ENCODE peak calls at places on chromosomes 3 and 15, in nine cellular contexts. One of them, this sample, is unnamed.

GRCh38 chr15:93001881-93002280 is 87.1 kb downstream of the RGMA start:
- DNase-seq in tibial nerve: no peak
- DNase-seq in testis: no peak
- DNase-seq in body of pancreas: no peak
- DNase-seq in suprapubic skin: no peak
- DNase-seq in A549: no peak
- DNase-seq in sigmoid colon: no peak
- DNase-seq in heart left ventricle: no peak
- DNase-seq in IMR-90: no peak
- DNase-seq in this sample: no peak

GRCh38 chr3:146468234-146468931 is 978 bp downstream of the PLSCR2 start:
- DNase-seq in body of pancreas: no peak
- DNase-seq in testis: peak
- DNase-seq in heart left ventricle: no peak
- DNase-seq in suprapubic skin: no peak
- DNase-seq in A549: no peak
- DNase-seq in tibial nerve: peak
- DNase-seq in sigmoid colon: no peak
- DNase-seq in IMR-90: peak
- DNase-seq in this sample: no peak

GRCh38 chr3:121796970-121797369 is 37.9 kb downstream of the IQCB1 start:
- DNase-seq in heart left ventricle: no peak
- DNase-seq in body of pancreas: no peak
- DNase-seq in A549: no peak
- DNase-seq in suprapubic skin: no peak
- DNase-seq in IMR-90: no peak
- DNase-seq in tibial nerve: no peak
- DNase-seq in testis: no peak
- DNase-seq in sigmoid colon: no peak
- DNase-seq in this sample: no peak

GRCh38 chr3:178562869-178563232 is 26.6 kb downstream of the KCNMB2 start:
- DNase-seq in IMR-90: no peak
- DNase-seq in sigmoid colon: no peak
- DNase-seq in heart left ventricle: no peak
- DNase-seq in testis: no peak
- DNase-seq in A549: no peak
- DNase-seq in body of pancreas: no peak
- DNase-seq in tibial nerve: no peak
- DNase-seq in suprapubic skin: no peak
- DNase-seq in this sample: no peak

GRCh38 chr3:58564456-58565160 is 12.6 kb downstream of the FAM107A start:
- DNase-seq in heart left ventricle: no peak
- DNase-seq in testis: no peak
- DNase-seq in IMR-90: peak
- DNase-seq in sigmoid colon: no peak
- DNase-seq in A549: no peak
- DNase-seq in suprapubic skin: no peak
- DNase-seq in tibial nerve: no peak
- DNase-seq in body of pancreas: no peak
- DNase-seq in this sample: peak

GRCh38 chr3:124552224-124552623 is 178.0 kb upstream of the UMPS start:
- DNase-seq in IMR-90: peak
- DNase-seq in heart left ventricle: no peak
- DNase-seq in suprapubic skin: no peak
- DNase-seq in sigmoid colon: no peak
- DNase-seq in testis: no peak
- DNase-seq in tibial nerve: no peak
- DNase-seq in body of pancreas: peak
- DNase-seq in A549: peak
- DNase-seq in this sample: no peak

GRCh38 chr3:146968204-146968651 is 363.1 kb upstream of the PLSCR5 start:
- DNase-seq in body of pancreas: no peak
- DNase-seq in testis: no peak
- DNase-seq in IMR-90: peak
- DNase-seq in tibial nerve: no peak
- DNase-seq in heart left ventricle: no peak
- DNase-seq in A549: no peak
- DNase-seq in sigmoid colon: no peak
- DNase-seq in suprapubic skin: no peak
- DNase-seq in this sample: peak

GRCh38 chr15:39227001-39227400 is 353.9 kb upstream of the THBS1 start:
- DNase-seq in heart left ventricle: no peak
- DNase-seq in body of pancreas: no peak
- DNase-seq in testis: no peak
- DNase-seq in sigmoid colon: no peak
- DNase-seq in A549: no peak
- DNase-seq in IMR-90: no peak
- DNase-seq in suprapubic skin: no peak
- DNase-seq in tibial nerve: no peak
- DNase-seq in this sample: no peak

GRCh38 chr3:41075958-41076357 is 123.3 kb upstream of the CTNNB1 start:
- DNase-seq in testis: peak
- DNase-seq in body of pancreas: no peak
- DNase-seq in tibial nerve: peak
- DNase-seq in suprapubic skin: no peak
- DNase-seq in heart left ventricle: no peak
- DNase-seq in IMR-90: no peak
- DNase-seq in sigmoid colon: peak
- DNase-seq in A549: no peak
- DNase-seq in this sample: no peak

GRCh38 chr3:117726776-117727175 is 1017.2 kb downstream of the TUSC7 start:
- DNase-seq in heart left ventricle: no peak
- DNase-seq in tibial nerve: no peak
- DNase-seq in A549: no peak
- DNase-seq in IMR-90: no peak
- DNase-seq in testis: no peak
- DNase-seq in suprapubic skin: no peak
- DNase-seq in body of pancreas: no peak
- DNase-seq in sigmoid colon: no peak
- DNase-seq in this sample: no peak

GRCh38 chr15:99507016-99507731 is 58.6 kb upstream of the MEF2A start:
- DNase-seq in IMR-90: peak
- DNase-seq in testis: peak
- DNase-seq in A549: no peak
- DNase-seq in sigmoid colon: no peak
- DNase-seq in tibial nerve: no peak
- DNase-seq in body of pancreas: peak
- DNase-seq in suprapubic skin: no peak
- DNase-seq in heart left ventricle: peak
- DNase-seq in this sample: no peak

GRCh38 chr15:65416845-65417416 is 5.8 kb downstream of the IGDCC4 start:
- DNase-seq in suprapubic skin: no peak
- DNase-seq in IMR-90: peak
- DNase-seq in A549: no peak
- DNase-seq in heart left ventricle: no peak
- DNase-seq in testis: peak
- DNase-seq in body of pancreas: no peak
- DNase-seq in tibial nerve: no peak
- DNase-seq in sigmoid colon: peak
- DNase-seq in this sample: no peak

DNA sequence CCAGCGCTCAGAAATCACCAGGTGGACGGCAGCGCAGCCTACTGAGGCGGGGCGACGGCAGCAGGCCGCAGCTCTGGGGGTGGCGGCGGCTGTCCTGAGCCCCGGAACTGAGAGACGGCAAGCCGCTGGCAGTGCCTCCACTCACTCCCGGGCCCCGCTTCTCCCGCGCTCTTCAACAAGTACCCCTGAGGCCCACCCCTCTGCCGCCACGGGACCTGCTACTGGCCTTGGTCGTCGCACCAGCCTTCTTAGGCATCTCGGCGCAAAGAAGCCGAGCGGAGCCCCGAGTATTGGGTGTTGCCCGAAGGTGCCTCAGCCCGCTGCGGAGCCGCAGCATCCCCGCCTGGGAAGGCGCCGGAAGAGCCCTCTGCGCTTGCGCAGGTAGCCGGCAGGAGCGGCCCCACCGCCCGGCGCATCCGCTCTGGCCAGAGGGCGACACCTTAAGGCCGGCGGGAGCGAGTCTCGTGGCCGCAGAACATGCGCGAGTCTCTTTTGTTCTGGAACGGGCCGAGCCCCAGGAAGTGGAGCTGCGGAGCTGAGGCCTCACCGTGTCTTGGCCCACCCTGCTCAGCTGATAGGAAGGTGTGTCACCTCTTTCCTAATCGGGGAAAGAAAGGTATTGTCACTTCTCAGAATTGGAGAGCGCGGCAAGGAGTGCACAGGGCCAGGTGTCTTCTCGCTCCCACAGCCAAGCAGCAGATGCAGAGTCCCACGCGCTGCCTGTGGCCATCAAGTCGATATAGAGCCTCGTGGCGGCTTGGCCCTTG is at the start of gene C15orf40:
- DNase-seq in sigmoid colon: peak
- DNase-seq in testis: peak
- DNase-seq in A549: peak
- DNase-seq in suprapubic skin: peak
- DNase-seq in heart left ventricle: peak
- DNase-seq in IMR-90: peak
- DNase-seq in body of pancreas: peak
- DNase-seq in tibial nerve: peak
- DNase-seq in this sample: peak
- TF ChIP-seq POLR2A in sigmoid colon: peak
- TF ChIP-seq POLR2A in testis: peak
- TF ChIP-seq POLR2A in A549: peak
- TF ChIP-seq POLR2A in suprapubic skin: peak
- TF ChIP-seq POLR2A in heart left ventricle: peak
- TF ChIP-seq POLR2A in IMR-90: peak
- TF ChIP-seq POLR2A in body of pancreas: peak
- TF ChIP-seq POLR2A in tibial nerve: peak
- TF ChIP-seq POLR2A in this sample: peak

DNA sequence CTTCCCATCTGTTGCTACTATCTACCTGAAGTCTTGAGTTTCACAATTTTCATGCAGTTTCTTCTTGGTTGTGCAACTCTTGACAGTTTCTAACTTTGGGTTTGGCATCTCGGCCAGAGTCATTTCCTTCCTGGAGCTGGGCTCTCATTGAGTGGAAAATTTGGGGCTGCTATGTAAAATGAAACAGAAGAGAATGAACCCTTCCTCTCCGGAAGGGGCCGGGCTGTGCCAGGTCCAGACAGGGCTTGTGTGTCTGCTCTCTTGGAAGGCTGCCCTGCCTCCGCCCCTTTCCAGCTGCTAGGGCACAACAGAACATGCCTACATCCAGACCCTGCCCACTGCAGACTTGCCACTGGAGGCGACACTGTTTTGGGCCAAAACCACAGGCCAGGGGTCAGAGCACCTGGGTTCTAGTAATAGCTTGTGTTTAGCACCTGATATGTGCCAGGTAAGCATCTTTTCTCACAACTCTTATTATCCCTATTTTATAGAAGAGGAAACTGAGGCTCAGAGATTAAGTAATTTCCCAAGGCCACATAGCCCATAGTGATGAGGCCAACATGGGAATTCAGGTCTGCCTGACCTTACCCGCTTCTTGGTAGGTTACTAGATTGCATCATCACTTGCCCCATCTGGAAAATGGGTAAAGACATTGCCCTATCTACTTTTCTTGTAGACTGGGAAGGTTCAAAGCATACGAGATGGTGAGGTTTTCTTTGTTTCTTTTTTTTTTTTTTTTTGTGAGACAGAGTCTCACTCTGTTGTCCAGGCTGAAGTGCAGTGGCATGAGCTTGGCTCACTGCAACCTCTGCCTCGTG is 25.0 kb downstream of the IRAK2 start:
- DNase-seq in body of pancreas: peak
- DNase-seq in heart left ventricle: peak
- DNase-seq in sigmoid colon: peak
- DNase-seq in testis: peak
- DNase-seq in suprapubic skin: peak
- DNase-seq in tibial nerve: peak
- DNase-seq in IMR-90: peak
- DNase-seq in A549: peak
- DNase-seq in this sample: no peak
- TF ChIP-seq POLR2A in body of pancreas: no peak
- TF ChIP-seq POLR2A in heart left ventricle: peak
- TF ChIP-seq POLR2A in sigmoid colon: no peak
- TF ChIP-seq POLR2A in testis: no peak
- TF ChIP-seq POLR2A in suprapubic skin: no peak
- TF ChIP-seq POLR2A in tibial nerve: no peak
- TF ChIP-seq POLR2A in IMR-90: no peak
- TF ChIP-seq POLR2A in A549: no peak
- TF ChIP-seq POLR2A in this sample: no peak

DNA sequence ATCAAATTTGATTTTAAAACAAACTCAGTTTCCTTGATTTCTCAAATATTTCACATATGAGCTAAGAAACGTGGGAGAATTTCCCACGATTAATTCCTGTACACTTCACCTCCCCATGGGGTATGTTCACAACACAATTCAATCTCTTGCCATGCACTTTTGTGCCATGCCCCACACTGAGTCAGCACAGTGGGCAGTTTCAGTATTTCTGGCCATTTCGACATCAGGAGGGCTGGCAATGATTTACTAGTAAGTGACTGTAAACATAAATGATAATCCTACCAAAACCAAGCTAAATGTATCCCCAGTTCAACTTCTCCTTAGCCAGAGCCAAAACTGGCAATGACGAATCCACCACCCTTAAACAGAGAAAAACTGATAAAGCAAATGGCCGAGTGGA is 293.6 kb downstream of the FGF12 start:
- DNase-seq in tibial nerve: no peak
- DNase-seq in sigmoid colon: no peak
- DNase-seq in body of pancreas: peak
- DNase-seq in testis: no peak
- DNase-seq in heart left ventricle: no peak
- DNase-seq in IMR-90: no peak
- DNase-seq in A549: peak
- DNase-seq in suprapubic skin: no peak
- DNase-seq in this sample: no peak
- TF ChIP-seq POLR2A in tibial nerve: no peak
- TF ChIP-seq POLR2A in sigmoid colon: no peak
- TF ChIP-seq POLR2A in body of pancreas: no peak
- TF ChIP-seq POLR2A in testis: no peak
- TF ChIP-seq POLR2A in heart left ventricle: no peak
- TF ChIP-seq POLR2A in IMR-90: no peak
- TF ChIP-seq POLR2A in A549: no peak
- TF ChIP-seq POLR2A in suprapubic skin: no peak
- TF ChIP-seq POLR2A in this sample: no peak

GRCh38 chr15:82398785-82399184 is 30.8 kb upstream of the GOLGA6L9 start:
- DNase-seq in testis: no peak
- DNase-seq in body of pancreas: no peak
- DNase-seq in heart left ventricle: no peak
- DNase-seq in sigmoid colon: no peak
- DNase-seq in A549: no peak
- DNase-seq in tibial nerve: no peak
- DNase-seq in suprapubic skin: no peak
- DNase-seq in IMR-90: no peak
- DNase-seq in this sample: no peak

GRCh38 chr15:82397817-82398216 is 31.8 kb upstream of the GOLGA6L9 start:
- DNase-seq in IMR-90: no peak
- DNase-seq in heart left ventricle: no peak
- DNase-seq in testis: no peak
- DNase-seq in body of pancreas: no peak
- DNase-seq in suprapubic skin: no peak
- DNase-seq in A549: no peak
- DNase-seq in sigmoid colon: no peak
- DNase-seq in tibial nerve: no peak
- DNase-seq in this sample: no peak

DNA sequence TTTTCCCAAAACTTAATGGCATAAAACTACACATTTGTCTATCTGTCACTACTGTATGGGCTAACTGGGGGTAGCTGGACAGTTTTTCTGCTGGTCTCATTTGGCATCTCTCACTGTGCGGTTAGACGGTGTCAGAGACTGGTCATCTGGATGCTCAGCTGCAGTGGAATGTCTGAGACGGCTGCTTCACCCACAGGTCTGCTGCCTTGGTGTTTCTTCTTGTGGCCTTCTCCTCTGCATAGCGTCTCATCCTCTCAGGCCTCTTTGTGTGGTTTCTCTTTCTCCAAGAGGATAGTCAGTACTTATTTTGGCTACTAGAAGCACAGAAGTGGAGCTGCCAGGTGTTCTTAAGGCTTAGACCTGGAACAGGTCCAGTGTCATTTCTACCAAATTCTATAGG is 35.9 kb upstream of the GOLGA6L9 start:
- DNase-seq in IMR-90: peak
- DNase-seq in body of pancreas: no peak
- DNase-seq in suprapubic skin: no peak
- DNase-seq in A549: no peak
- DNase-seq in heart left ventricle: no peak
- DNase-seq in sigmoid colon: no peak
- DNase-seq in testis: no peak
- DNase-seq in tibial nerve: no peak
- DNase-seq in this sample: no peak
- TF ChIP-seq POLR2A in IMR-90: no peak
- TF ChIP-seq POLR2A in body of pancreas: no peak
- TF ChIP-seq POLR2A in suprapubic skin: no peak
- TF ChIP-seq POLR2A in A549: no peak
- TF ChIP-seq POLR2A in heart left ventricle: no peak
- TF ChIP-seq POLR2A in sigmoid colon: no peak
- TF ChIP-seq POLR2A in testis: no peak
- TF ChIP-seq POLR2A in tibial nerve: no peak
- TF ChIP-seq POLR2A in this sample: no peak

This sample was measured in H54.